ENCODE peak calls at places on chromosomes 4 and X, in four cellular contexts. Y is H9, U is H1, E is trophoblast cell. T is an unnamed sample. For H3K79me2, the result is how much of the 10 kb centered on the place peaks cover.

GRCh38 chr4:85761803-85762202 is 286.9 kb downstream of the ARHGAP24 start:
- DNase-seq in U (no peak), Y (no peak), E (no peak), T (no peak)

GRCh38 chr4:98746530-98746929 is 88.1 kb upstream of the TSPAN5 start:
- DNase-seq in Y (no peak), E (no peak), U (no peak), T (no peak)

GRCh38 chr4:5420266-5420665 is 288.1 kb downstream of the EVC2 start:
- DNase-seq in Y (no peak), E (no peak), U (no peak), T (no peak)

GRCh38 chr4:20984011-20984836 is 284.0 kb downstream of the PACRGL start:
- DNase-seq in U (peak), E (no peak), Y (peak), T (peak)

GRCh38 chr4:22129454-22130075 is 181.0 kb upstream of the KCNIP4 start:
- DNase-seq in Y (peak), E (peak), U (peak), T (peak)

GRCh38 chr4:176443117-176443516 is 123.4 kb downstream of the SPCS3 start:
- DNase-seq in Y (no peak), U (no peak), E (no peak), T (no peak)

GRCh38 chrX:19760345-19760744 is 127.1 kb downstream of the SH3KBP1 start:
- DNase-seq in E (peak), Y (no peak), U (no peak), T (no peak)

GRCh38 chr4:6591305-6591704 is 16.3 kb downstream of the MAN2B2 start:
- DNase-seq in Y (no peak), U (no peak), E (no peak), T (no peak)

GRCh38 chr4:45100936-45101818 is 374.8 kb upstream of the GNPDA2 start:
- DNase-seq in Y (no peak), E (no peak), U (no peak), T (no peak)

GRCh38 chrX:131288738-131289511 is at the start of gene IGSF1:
- DNase-seq in Y (peak), U (peak), E (no peak), T (peak)

GRCh38 chr4:130349745-130350144 is 1253.8 kb downstream of the C4orf33 start:
- DNase-seq in Y (no peak), U (no peak), E (no peak), T (no peak)
- H3K18ac ChIP-seq in Y (no peak), U (no peak), E (no peak), T (no peak)

GRCh38 chr4:55876387-55876786 is 22.9 kb downstream of the EXOC1 start:
- DNase-seq in Y (no peak), E (no peak), U (no peak), T (no peak)
- H3K79me2 ChIP-seq in Y (under half), E (under half), U (under half), T (under half)

GRCh38 chr4:153523941-153524386 is 57.8 kb downstream of the TMEM131L start:
- DNase-seq in U (no peak), E (peak), Y (no peak), T (peak)
- H3K18ac ChIP-seq in U (no peak), E (no peak), Y (no peak), T (no peak)

GRCh38 chr4:777520-778262 is 48.2 kb downstream of the CPLX1 start:
- DNase-seq in E (no peak), Y (no peak), U (no peak), T (no peak)
- H3K79me2 ChIP-seq in E (under half), Y (under half), U (half or more), T (under half)

GRCh38 chr4:140151700-140152014 is 2.3 kb downstream of the MAML3 start:
- DNase-seq in E (peak), Y (peak), U (no peak), T (peak)
- H3K18ac ChIP-seq in E (peak), Y (peak), U (no peak), T (peak)

GRCh38 chr4:87057835-87058234 is 123.0 kb downstream of the AFF1 start:
- DNase-seq in Y (no peak), E (no peak), U (no peak), T (no peak)
- H3K79me2 ChIP-seq in Y (under half), E (under half), U (half or more), T (under half)

DNA sequence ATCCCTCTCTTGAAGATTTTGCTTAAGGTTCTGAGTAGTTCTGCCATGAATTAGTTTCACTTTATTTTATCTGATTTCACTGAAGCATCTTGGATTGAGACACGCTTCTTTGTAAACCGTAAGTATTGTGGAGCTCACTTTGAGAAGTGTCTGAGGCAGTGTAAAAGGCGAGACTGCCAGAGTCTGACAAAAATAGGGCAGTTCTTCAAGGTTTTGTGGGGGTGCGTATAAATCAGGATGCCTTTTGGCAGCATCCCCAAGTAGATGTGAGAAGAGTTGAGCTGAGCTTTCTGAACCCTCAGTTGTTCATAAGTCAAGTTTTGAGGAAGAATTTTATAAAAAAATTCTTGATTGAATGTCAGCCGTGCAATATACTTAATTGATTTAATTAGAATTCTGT is 76.3 kb downstream of the RBPJ start:
- DNase-seq in E (no peak), Y (no peak), U (no peak), T (no peak)
- H3K18ac ChIP-seq in E (no peak), Y (no peak), U (no peak), T (no peak)

DNA sequence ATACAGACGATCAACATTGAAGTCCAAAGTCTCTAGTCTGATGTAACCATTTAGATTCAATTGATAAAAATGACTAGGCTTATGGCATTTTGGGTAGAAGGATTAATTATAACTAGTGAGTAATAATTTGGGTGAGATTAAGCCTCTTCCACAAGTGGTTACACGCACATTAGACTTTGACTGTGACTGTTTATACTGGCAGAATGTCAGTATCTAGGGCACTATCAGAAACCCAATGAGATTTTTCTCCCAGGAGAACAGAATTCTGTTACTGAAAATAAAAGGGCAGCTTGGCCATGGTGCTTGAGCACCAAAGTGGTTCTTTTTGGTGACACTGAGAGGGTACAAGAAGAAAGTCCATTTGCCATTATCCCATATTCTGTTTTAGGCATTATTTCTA is 3.3 kb downstream of the PLS3 start:
- DNase-seq in U (no peak), Y (no peak), E (no peak), T (no peak)
- H3K79me2 ChIP-seq in U (half or more), Y (under half), E (under half), T (under half)

GRCh38 chr4:89836897-89837384 is at the start of gene SNCA:
- DNase-seq in Y (peak), E (peak), U (peak), T (peak)
- H3K18ac ChIP-seq in Y (no peak), E (no peak), U (peak), T (no peak)